ENCODE peak calls at places on chromosomes 5 and 9, in nine cellular contexts. Z is stomach; T is CD8-positive, alpha-beta T cell; L is left lung; M is GM12878; D is H9; N is HCT116; K is heart left ventricle; E is tibial artery. B is an unnamed sample. For H3K4me1 and H3K27me3, the result is how much of the 10 kb centered on the place peaks cover.

GRCh38 chr5:98099448-98100105 is 673.9 kb upstream of the RGMB start:
- DNase-seq in Z (no peak), T (no peak), L (no peak), M (no peak), D (no peak), N (no peak), K (no peak), E (no peak), B (no peak)

GRCh38 chr5:31931872-31932271 is 242.2 kb downstream of the GOLPH3 start:
- DNase-seq in Z (no peak), T (no peak), L (no peak), M (no peak), D (no peak), N (no peak), K (no peak), E (no peak), B (no peak)

GRCh38 chr9:98971168-98971914 is 27.6 kb downstream of the COL15A1 start:
- DNase-seq in Z (no peak), T (no peak), L (no peak), M (no peak), D (no peak), N (no peak), K (peak), E (no peak), B (no peak)

GRCh38 chr5:37837101-37838032 is 2.5 kb downstream of the GDNF start:
- DNase-seq in Z (peak), T (peak), L (peak), M (no peak), D (peak), N (peak), K (peak), E (peak), B (peak)

GRCh38 chr5:147348046-147348445 is 113.2 kb downstream of the STK32A start:
- DNase-seq in Z (no peak), T (no peak), L (no peak), M (no peak), D (no peak), N (no peak), K (no peak), E (no peak), B (no peak)

GRCh38 chr5:35185518-35185917 is 44.8 kb downstream of the PRLR start:
- DNase-seq in Z (no peak), T (no peak), L (no peak), M (no peak), D (no peak), N (no peak), K (no peak), E (no peak), B (no peak)

GRCh38 chr5:145958463-145958862 is 22.1 kb downstream of the SH3RF2 start:
- DNase-seq in Z (no peak), T (no peak), L (no peak), M (no peak), D (no peak), N (no peak), K (no peak), E (no peak), B (no peak)

GRCh38 chr9:33908114-33908513 is 91.2 kb downstream of the UBE2R2 start:
- DNase-seq in Z (no peak), T (no peak), L (no peak), M (no peak), D (no peak), N (no peak), K (no peak), E (no peak), B (no peak)

GRCh38 chr9:91062281-91062680 is 260.7 kb downstream of the SYK start:
- DNase-seq in Z (no peak), T (no peak), L (no peak), M (no peak), D (no peak), N (no peak), K (no peak), E (no peak), B (no peak)

GRCh38 chr9:113238859-113239231 is 17.5 kb downstream of the SLC31A1 start:
- DNase-seq in Z (no peak), T (no peak), L (no peak), M (no peak), D (no peak), N (no peak), K (no peak), E (no peak), B (no peak)
- H3K4me1 ChIP-seq in Z (under half), T (under half), L (under half), M (under half), D (under half), N (under half), K (under half), E (under half), B (under half)

GRCh38 chr5:980941-981340 is 27.7 kb upstream of the NKD2 start:
- DNase-seq in Z (no peak), T (no peak), L (peak), M (no peak), D (no peak), N (no peak), K (no peak), E (no peak), B (peak)

GRCh38 chr5:980001-980588 is 28.5 kb upstream of the NKD2 start:
- DNase-seq in Z (no peak), T (no peak), L (no peak), M (no peak), D (peak), N (no peak), K (no peak), E (no peak), B (peak)

GRCh38 chr5:982377-983237 is 26.0 kb upstream of the NKD2 start:
- DNase-seq in Z (no peak), T (no peak), L (peak), M (no peak), D (peak), N (no peak), K (no peak), E (no peak), B (peak)

GRCh38 chr5:983238-983524 is 25.4 kb upstream of the NKD2 start:
- DNase-seq in Z (no peak), T (no peak), L (peak), M (no peak), D (no peak), N (no peak), K (no peak), E (no peak), B (no peak)

DNA sequence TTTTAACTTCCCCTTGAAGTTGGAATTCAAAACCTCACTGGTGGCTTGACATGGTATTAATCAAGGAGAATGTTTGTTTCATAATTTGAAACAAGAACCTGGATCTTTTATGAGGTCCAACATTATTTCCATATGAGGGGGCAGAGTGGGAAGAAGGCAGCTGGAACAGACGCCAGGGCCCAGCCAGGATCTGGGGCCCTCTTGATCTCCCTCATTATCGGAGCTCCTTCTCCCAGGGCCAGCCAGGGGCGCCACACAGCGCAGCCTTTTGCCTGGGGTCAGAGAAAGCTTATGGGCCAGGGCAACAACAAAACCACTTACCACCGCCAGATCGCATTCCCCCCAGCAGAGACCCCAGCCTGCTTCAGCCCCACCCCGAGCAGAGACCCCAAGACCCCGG is 27.1 kb upstream of the NKD2 start:
- DNase-seq in Z (no peak), T (no peak), L (peak), M (no peak), D (peak), N (no peak), K (no peak), E (no peak), B (peak)
- H3K27me3 ChIP-seq in Z (under half), T (under half), L (under half), M (under half), D (under half), N (under half), K (under half), E (under half), B (under half)

GRCh38 chr5:169270827-169271226 is 30.1 kb downstream of the SLIT3 start:
- DNase-seq in Z (no peak), T (no peak), L (no peak), M (no peak), D (no peak), N (no peak), K (no peak), E (no peak), B (no peak)
- TF ChIP-seq CTCF in Z (no peak), T (no peak), L (no peak), M (no peak), D (peak), N (no peak), K (no peak), E (no peak), B (no peak)

GRCh38 chr5:127025507-127025906 is 4.9 kb downstream of the MARCHF3 start:
- DNase-seq in Z (no peak), T (no peak), L (no peak), M (no peak), D (no peak), N (no peak), K (no peak), E (no peak), B (no peak)
- H3K4me1 ChIP-seq in Z (under half), T (under half), L (under half), M (under half), D (under half), N (under half), K (under half), E (under half), B (under half)

GRCh38 chr5:171313481-171314206 is 4.6 kb downstream of the TLX3 start:
- DNase-seq in Z (no peak), T (no peak), L (no peak), M (no peak), D (no peak), N (no peak), K (no peak), E (no peak), B (peak)
- H3K27me3 ChIP-seq in Z (half or more), T (under half), L (half or more), M (under half), D (half or more), N (under half), K (half or more), E (half or more), B (half or more)

GRCh38 chr9:82736126-82736525 is 326.8 kb downstream of the RASEF start:
- DNase-seq in Z (no peak), T (no peak), L (no peak), M (no peak), D (no peak), N (no peak), K (no peak), E (no peak), B (no peak)
- TF ChIP-seq CTCF in Z (no peak), T (no peak), L (no peak), M (no peak), D (no peak), N (no peak), K (no peak), E (no peak), B (no peak)

DNA sequence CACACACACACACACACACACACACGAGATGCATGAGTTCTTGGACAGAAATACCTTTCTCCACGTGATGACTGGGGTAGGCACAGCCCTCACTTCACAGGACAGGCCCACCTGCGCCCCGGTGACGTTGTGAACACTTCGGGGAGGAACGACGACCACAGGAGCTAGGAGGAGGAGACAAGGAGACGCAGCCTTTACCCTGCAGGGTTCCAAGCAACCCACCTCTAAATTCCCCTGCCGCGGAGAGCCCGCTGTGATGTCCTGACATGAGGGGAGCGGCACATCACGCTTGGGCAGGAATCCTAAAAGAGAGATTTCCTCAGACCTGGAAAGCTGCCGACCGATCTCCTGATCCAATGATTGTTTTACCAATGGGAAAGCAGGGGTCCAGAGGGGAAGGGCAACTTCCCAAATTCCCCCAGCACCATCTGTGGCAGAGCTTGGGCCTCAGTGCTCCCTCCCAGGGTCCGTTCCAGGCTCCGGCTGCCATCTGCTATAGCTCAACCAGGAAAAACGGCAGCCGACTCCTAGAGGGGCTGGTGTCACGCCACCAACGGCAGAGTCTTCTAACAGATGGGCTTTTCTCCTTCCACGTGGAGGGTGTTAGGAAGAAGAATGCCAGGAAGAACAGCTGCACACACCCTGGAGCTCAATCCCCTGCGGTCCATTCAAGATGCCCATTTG is 10.1 kb downstream of the IGFBPL1 start:
- DNase-seq in Z (no peak), T (no peak), L (no peak), M (no peak), D (no peak), N (no peak), K (no peak), E (no peak), B (no peak)
- H3K4me1 ChIP-seq in Z (under half), T (under half), L (under half), M (under half), D (under half), N (under half), K (under half), E (under half), B (half or more)

DNA sequence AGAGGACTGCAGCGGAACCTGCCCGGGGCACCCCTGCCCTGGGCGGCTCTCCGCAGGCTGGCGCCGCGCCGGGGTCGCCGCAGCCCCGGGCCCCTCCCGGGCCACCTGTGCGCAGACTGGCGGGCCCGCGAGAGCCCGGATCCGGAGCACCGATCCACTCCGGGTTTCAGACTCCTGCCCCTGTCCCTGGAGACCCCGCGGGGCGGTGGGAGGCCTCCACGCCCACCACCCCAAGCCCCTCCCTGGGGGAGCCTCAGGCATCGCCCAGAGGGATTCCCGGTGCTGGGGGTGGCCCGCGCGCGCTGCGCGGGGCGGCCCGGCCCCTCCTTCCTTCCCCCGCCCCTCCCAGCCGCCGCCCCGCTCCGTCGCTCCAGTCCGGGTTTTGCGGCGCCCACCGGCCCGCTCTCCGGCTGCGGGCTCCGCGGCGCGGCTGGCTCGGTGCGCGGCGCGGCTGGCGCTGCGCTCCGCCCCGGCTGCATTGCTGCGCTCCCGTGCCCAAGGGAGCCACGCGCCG is at the start of gene UNC5A:
- DNase-seq in Z (no peak), T (peak), L (no peak), M (no peak), D (peak), N (peak), K (no peak), E (no peak), B (peak)
- H3K27me3 ChIP-seq in Z (under half), T (under half), L (half or more), M (under half), D (under half), N (under half), K (under half), E (half or more), B (half or more)

DNA sequence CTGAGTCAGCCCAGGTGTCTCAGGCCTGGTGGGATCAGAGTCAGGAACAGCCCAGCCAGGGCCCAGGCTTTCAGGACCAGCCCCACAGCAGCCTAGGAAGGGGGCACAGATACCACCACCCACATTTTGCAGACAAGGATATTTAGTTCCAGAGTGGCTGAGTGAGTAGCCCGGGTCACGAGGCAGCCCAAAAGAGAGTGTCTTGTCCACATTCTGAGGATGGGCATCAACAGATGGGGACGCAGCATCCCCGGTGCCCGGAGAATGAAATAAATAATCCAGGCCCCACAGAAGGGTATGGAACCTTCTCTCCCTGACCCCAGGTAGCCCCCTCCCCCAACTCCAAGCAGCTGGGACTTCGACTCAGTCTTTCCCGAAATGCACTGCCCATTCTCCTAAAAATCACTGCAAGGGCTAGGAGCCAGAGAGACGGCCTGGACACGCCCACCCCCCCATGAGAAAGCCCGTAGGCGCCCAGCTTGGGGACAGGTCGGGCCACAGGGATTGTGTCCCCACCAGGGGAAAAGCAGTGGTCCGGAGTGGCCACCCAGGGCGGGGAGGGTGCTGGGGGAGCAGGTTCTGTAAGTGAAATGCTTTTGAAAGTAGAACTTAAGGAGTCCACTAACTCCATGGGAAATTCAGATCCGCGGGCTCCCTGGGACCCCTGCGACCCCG is 6.9 kb downstream of the LHX3 start:
- DNase-seq in Z (no peak), T (no peak), L (no peak), M (no peak), D (no peak), N (no peak), K (no peak), E (no peak), B (no peak)
- TF ChIP-seq CTCF in Z (no peak), T (no peak), L (no peak), M (no peak), D (no peak), N (no peak), K (no peak), E (no peak), B (no peak)

GRCh38 chr5:100992354-100992753 is 89.3 kb upstream of the ST8SIA4 start:
- DNase-seq in Z (no peak), T (no peak), L (no peak), M (no peak), D (no peak), N (no peak), K (no peak), E (no peak), B (no peak)
- H3K4me1 ChIP-seq in Z (under half), T (under half), L (under half), M (under half), D (under half), N (under half), K (under half), E (under half), B (under half)